ENCODE peak calls at places on chromosomes 3 and 15, in ten cellular contexts. One of them, this sample, is unnamed.

GRCh38 chr3:172512363-172512762 is 10.9 kb downstream of the TNFSF10 start:
- DNase-seq in CD8-positive, alpha-beta T cell: peak
- DNase-seq in cardiac muscle cell: peak
- DNase-seq in ascending aorta: peak
- DNase-seq in breast epithelium: no peak
- DNase-seq in transverse colon: peak
- DNase-seq in dorsolateral prefrontal cortex: no peak
- DNase-seq in CD8-positive, alpha-beta memory T cell: peak
- DNase-seq in left ventricle myocardium inferior: peak
- DNase-seq in astrocyte: peak
- DNase-seq in this sample: peak

GRCh38 chr3:54550216-54550977 is 377.5 kb downstream of the LRTM1 start:
- DNase-seq in astrocyte: no peak
- DNase-seq in CD8-positive, alpha-beta memory T cell: no peak
- DNase-seq in ascending aorta: no peak
- DNase-seq in cardiac muscle cell: no peak
- DNase-seq in CD8-positive, alpha-beta T cell: no peak
- DNase-seq in dorsolateral prefrontal cortex: peak
- DNase-seq in breast epithelium: no peak
- DNase-seq in left ventricle myocardium inferior: no peak
- DNase-seq in transverse colon: no peak
- DNase-seq in this sample: no peak

GRCh38 chr15:29093696-29094343 is 175.8 kb downstream of the NSMCE3 start:
- DNase-seq in cardiac muscle cell: no peak
- DNase-seq in astrocyte: no peak
- DNase-seq in CD8-positive, alpha-beta T cell: no peak
- DNase-seq in ascending aorta: no peak
- DNase-seq in CD8-positive, alpha-beta memory T cell: no peak
- DNase-seq in left ventricle myocardium inferior: no peak
- DNase-seq in breast epithelium: no peak
- DNase-seq in dorsolateral prefrontal cortex: no peak
- DNase-seq in transverse colon: no peak
- DNase-seq in this sample: no peak

GRCh38 chr3:39754549-39754948 is 54.9 kb upstream of the MYRIP start:
- DNase-seq in transverse colon: no peak
- DNase-seq in left ventricle myocardium inferior: no peak
- DNase-seq in astrocyte: no peak
- DNase-seq in dorsolateral prefrontal cortex: no peak
- DNase-seq in breast epithelium: no peak
- DNase-seq in ascending aorta: no peak
- DNase-seq in cardiac muscle cell: no peak
- DNase-seq in CD8-positive, alpha-beta T cell: no peak
- DNase-seq in CD8-positive, alpha-beta memory T cell: no peak
- DNase-seq in this sample: no peak

GRCh38 chr15:48530528-48530927 is 115.0 kb downstream of the FBN1 start:
- DNase-seq in cardiac muscle cell: no peak
- DNase-seq in dorsolateral prefrontal cortex: no peak
- DNase-seq in astrocyte: no peak
- DNase-seq in ascending aorta: no peak
- DNase-seq in breast epithelium: no peak
- DNase-seq in left ventricle myocardium inferior: no peak
- DNase-seq in CD8-positive, alpha-beta T cell: no peak
- DNase-seq in CD8-positive, alpha-beta memory T cell: no peak
- DNase-seq in transverse colon: no peak
- DNase-seq in this sample: no peak

GRCh38 chr15:85795669-85796305 is 1.1 kb upstream of the KLHL25 start:
- DNase-seq in astrocyte: no peak
- DNase-seq in cardiac muscle cell: no peak
- DNase-seq in breast epithelium: no peak
- DNase-seq in dorsolateral prefrontal cortex: no peak
- DNase-seq in CD8-positive, alpha-beta T cell: no peak
- DNase-seq in left ventricle myocardium inferior: no peak
- DNase-seq in CD8-positive, alpha-beta memory T cell: no peak
- DNase-seq in transverse colon: peak
- DNase-seq in ascending aorta: peak
- DNase-seq in this sample: no peak

GRCh38 chr3:146071636-146072035 is 89.3 kb downstream of the PLOD2 start:
- DNase-seq in ascending aorta: no peak
- DNase-seq in left ventricle myocardium inferior: no peak
- DNase-seq in breast epithelium: no peak
- DNase-seq in transverse colon: no peak
- DNase-seq in CD8-positive, alpha-beta memory T cell: no peak
- DNase-seq in CD8-positive, alpha-beta T cell: no peak
- DNase-seq in astrocyte: no peak
- DNase-seq in cardiac muscle cell: no peak
- DNase-seq in dorsolateral prefrontal cortex: no peak
- DNase-seq in this sample: no peak

GRCh38 chr15:73628976-73629854 is 4.0 kb downstream of the NPTN start:
- DNase-seq in CD8-positive, alpha-beta memory T cell: no peak
- DNase-seq in CD8-positive, alpha-beta T cell: no peak
- DNase-seq in cardiac muscle cell: peak
- DNase-seq in astrocyte: no peak
- DNase-seq in dorsolateral prefrontal cortex: no peak
- DNase-seq in left ventricle myocardium inferior: no peak
- DNase-seq in transverse colon: no peak
- DNase-seq in breast epithelium: no peak
- DNase-seq in ascending aorta: no peak
- DNase-seq in this sample: no peak

GRCh38 chr3:121748638-121749275 is 784 bp downstream of the GOLGB1 start:
- DNase-seq in breast epithelium: no peak
- DNase-seq in CD8-positive, alpha-beta T cell: no peak
- DNase-seq in astrocyte: no peak
- DNase-seq in cardiac muscle cell: no peak
- DNase-seq in CD8-positive, alpha-beta memory T cell: peak
- DNase-seq in transverse colon: peak
- DNase-seq in dorsolateral prefrontal cortex: peak
- DNase-seq in left ventricle myocardium inferior: no peak
- DNase-seq in ascending aorta: no peak
- DNase-seq in this sample: no peak

GRCh38 chr3:10248984-10249748 is 907 bp downstream of the TATDN2 start:
- DNase-seq in transverse colon: peak
- DNase-seq in breast epithelium: peak
- DNase-seq in ascending aorta: no peak
- DNase-seq in dorsolateral prefrontal cortex: peak
- DNase-seq in CD8-positive, alpha-beta memory T cell: peak
- DNase-seq in cardiac muscle cell: no peak
- DNase-seq in CD8-positive, alpha-beta T cell: peak
- DNase-seq in left ventricle myocardium inferior: no peak
- DNase-seq in astrocyte: peak
- DNase-seq in this sample: peak

GRCh38 chr3:65485826-65486592 is 552.7 kb downstream of the MAGI1 start:
- DNase-seq in dorsolateral prefrontal cortex: no peak
- DNase-seq in astrocyte: no peak
- DNase-seq in CD8-positive, alpha-beta T cell: no peak
- DNase-seq in ascending aorta: no peak
- DNase-seq in breast epithelium: no peak
- DNase-seq in CD8-positive, alpha-beta memory T cell: no peak
- DNase-seq in cardiac muscle cell: peak
- DNase-seq in left ventricle myocardium inferior: no peak
- DNase-seq in transverse colon: no peak
- DNase-seq in this sample: no peak

DNA sequence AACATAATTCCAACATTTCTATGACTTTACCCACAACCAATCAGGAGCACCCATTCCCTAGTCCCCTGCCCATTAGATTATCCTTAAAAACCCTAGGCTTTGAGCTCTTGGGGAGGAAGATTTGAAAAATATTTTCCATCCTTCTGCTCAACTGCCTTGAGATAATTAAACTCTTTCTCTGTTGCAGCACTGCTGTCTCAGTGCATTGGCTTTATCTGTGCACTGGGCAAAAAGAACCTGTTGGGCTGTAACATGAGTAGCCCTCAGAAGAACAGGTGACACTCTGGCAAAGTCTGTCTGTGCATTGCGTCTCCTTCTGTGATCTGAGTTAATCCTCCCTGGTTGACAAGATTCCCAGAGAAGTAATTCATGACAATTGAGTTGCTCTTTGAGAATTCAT is 83.9 kb downstream of the ZMAT3 start:
- DNase-seq in cardiac muscle cell: no peak
- DNase-seq in CD8-positive, alpha-beta memory T cell: no peak
- DNase-seq in ascending aorta: no peak
- DNase-seq in CD8-positive, alpha-beta T cell: no peak
- DNase-seq in transverse colon: no peak
- DNase-seq in left ventricle myocardium inferior: no peak
- DNase-seq in dorsolateral prefrontal cortex: no peak
- DNase-seq in breast epithelium: no peak
- DNase-seq in astrocyte: no peak
- DNase-seq in this sample: no peak
- H3K27ac ChIP-seq in cardiac muscle cell: no peak
- H3K27ac ChIP-seq in CD8-positive, alpha-beta memory T cell: no peak
- H3K27ac ChIP-seq in ascending aorta: no peak
- H3K27ac ChIP-seq in CD8-positive, alpha-beta T cell: no peak
- H3K27ac ChIP-seq in transverse colon: no peak
- H3K27ac ChIP-seq in left ventricle myocardium inferior: no peak
- H3K27ac ChIP-seq in dorsolateral prefrontal cortex: no peak
- H3K27ac ChIP-seq in breast epithelium: no peak
- H3K27ac ChIP-seq in astrocyte: no peak
- H3K27ac ChIP-seq in this sample: no peak

DNA sequence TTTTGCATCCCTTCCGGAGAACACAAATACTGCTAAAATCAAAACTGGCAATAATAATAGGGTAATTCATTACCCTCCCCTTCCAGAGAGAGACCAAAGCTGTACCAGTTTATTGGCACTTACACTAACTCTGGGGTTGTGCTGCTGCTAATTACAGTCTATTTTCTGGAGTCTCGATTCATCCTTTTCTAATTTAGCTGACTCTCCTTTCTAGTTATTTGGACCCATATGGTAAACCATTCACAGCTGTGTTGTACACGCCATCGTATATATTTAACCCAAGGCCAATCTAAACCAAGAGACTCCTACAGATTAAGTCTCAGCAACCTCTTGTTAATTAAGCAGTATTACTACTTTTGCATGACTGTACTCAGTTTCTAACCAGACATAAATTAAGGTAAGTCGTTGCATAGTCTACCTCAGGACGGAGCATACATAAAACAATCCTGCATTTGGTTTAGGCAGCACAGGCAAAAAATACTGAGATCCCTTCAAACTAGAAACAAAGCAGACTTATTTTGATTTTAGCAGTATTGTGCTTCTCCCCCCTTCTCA is 22.5 kb downstream of the ANXA2 start:
- DNase-seq in transverse colon: no peak
- DNase-seq in breast epithelium: no peak
- DNase-seq in CD8-positive, alpha-beta memory T cell: no peak
- DNase-seq in ascending aorta: no peak
- DNase-seq in left ventricle myocardium inferior: no peak
- DNase-seq in astrocyte: no peak
- DNase-seq in dorsolateral prefrontal cortex: no peak
- DNase-seq in cardiac muscle cell: no peak
- DNase-seq in CD8-positive, alpha-beta T cell: no peak
- DNase-seq in this sample: no peak
- H3K27ac ChIP-seq in transverse colon: peak
- H3K27ac ChIP-seq in breast epithelium: peak
- H3K27ac ChIP-seq in CD8-positive, alpha-beta memory T cell: no peak
- H3K27ac ChIP-seq in ascending aorta: peak
- H3K27ac ChIP-seq in left ventricle myocardium inferior: peak
- H3K27ac ChIP-seq in astrocyte: peak
- H3K27ac ChIP-seq in dorsolateral prefrontal cortex: no peak
- H3K27ac ChIP-seq in cardiac muscle cell: peak
- H3K27ac ChIP-seq in CD8-positive, alpha-beta T cell: no peak
- H3K27ac ChIP-seq in this sample: no peak

DNA sequence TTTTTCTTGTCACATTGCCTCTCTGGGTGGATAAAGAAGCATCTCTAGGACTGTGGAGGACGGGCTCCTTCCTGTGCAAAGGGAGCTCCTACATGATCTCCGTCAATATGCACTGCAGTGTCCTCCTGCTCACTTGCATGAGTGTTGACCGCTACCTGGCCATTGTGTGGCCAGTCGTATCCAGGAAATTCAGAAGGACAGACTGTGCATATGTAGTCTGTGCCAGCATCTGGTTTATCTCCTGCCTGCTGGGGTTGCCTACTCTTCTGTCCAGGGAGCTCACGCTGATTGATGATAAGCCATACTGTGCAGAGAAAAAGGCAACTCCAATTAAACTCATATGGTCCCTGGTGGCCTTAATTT is 478 bp downstream of the GPR15 start:
- DNase-seq in CD8-positive, alpha-beta memory T cell: no peak
- DNase-seq in ascending aorta: no peak
- DNase-seq in CD8-positive, alpha-beta T cell: no peak
- DNase-seq in breast epithelium: no peak
- DNase-seq in transverse colon: no peak
- DNase-seq in left ventricle myocardium inferior: no peak
- DNase-seq in cardiac muscle cell: no peak
- DNase-seq in dorsolateral prefrontal cortex: no peak
- DNase-seq in astrocyte: no peak
- DNase-seq in this sample: no peak
- H3K27ac ChIP-seq in CD8-positive, alpha-beta memory T cell: no peak
- H3K27ac ChIP-seq in ascending aorta: no peak
- H3K27ac ChIP-seq in CD8-positive, alpha-beta T cell: no peak
- H3K27ac ChIP-seq in breast epithelium: no peak
- H3K27ac ChIP-seq in transverse colon: peak
- H3K27ac ChIP-seq in left ventricle myocardium inferior: no peak
- H3K27ac ChIP-seq in cardiac muscle cell: no peak
- H3K27ac ChIP-seq in dorsolateral prefrontal cortex: no peak
- H3K27ac ChIP-seq in astrocyte: no peak
- H3K27ac ChIP-seq in this sample: no peak

GRCh38 chr3:180600473-180600872 is 1.5 kb upstream of the TTC14 start:
- DNase-seq in dorsolateral prefrontal cortex: no peak
- DNase-seq in left ventricle myocardium inferior: no peak
- DNase-seq in CD8-positive, alpha-beta memory T cell: no peak
- DNase-seq in transverse colon: no peak
- DNase-seq in astrocyte: no peak
- DNase-seq in breast epithelium: no peak
- DNase-seq in CD8-positive, alpha-beta T cell: no peak
- DNase-seq in cardiac muscle cell: no peak
- DNase-seq in ascending aorta: no peak
- DNase-seq in this sample: no peak

DNA sequence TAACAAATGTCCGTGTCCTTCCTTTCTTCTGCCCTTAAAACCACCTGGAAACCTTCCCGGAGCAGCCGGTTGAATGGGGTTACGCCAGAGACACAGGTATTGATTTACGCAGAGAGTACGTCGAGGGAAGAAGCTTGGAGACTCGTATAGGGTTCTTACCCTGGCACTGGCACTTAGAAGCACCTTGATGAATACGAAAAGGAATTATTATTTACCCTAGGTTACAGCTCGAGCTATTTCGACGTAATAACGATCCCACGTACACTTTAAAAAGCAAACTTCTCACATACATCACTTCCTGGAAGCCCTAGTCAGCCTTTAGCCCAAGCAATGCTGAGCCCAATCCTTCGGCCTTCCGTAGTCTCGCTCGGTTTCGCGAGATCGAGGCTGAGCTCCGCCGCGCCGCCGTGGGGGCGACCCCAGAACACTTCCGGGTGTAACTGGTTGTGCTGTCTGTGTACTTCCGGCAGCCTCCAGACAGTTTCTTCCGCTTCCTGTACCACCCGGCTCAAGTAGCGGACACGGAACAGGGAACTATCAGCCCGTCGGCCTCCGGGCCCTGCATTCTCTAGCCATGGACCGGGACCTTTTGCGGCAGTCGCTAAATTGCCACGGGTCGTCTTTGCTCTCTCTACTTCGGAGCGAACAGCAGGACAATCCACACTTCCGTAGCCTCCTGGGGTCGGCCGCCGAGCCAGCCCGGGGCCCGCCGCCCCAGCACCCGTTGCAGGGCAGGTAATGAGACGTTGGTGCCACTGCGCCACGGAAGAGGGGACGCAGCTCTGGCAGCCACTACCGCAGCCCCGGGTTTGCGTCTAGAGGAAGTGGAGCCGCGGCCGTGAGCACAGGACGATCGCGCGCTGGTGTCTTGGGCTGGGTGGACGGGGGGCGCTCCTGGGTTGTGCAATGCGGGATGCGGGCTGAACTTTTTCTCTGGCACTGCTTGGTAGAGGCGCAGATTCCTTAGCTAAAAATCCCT is at the start of gene TTC14:
- DNase-seq in ascending aorta: peak
- DNase-seq in dorsolateral prefrontal cortex: peak
- DNase-seq in astrocyte: peak
- DNase-seq in transverse colon: peak
- DNase-seq in left ventricle myocardium inferior: peak
- DNase-seq in CD8-positive, alpha-beta memory T cell: peak
- DNase-seq in cardiac muscle cell: peak
- DNase-seq in CD8-positive, alpha-beta T cell: peak
- DNase-seq in breast epithelium: peak
- DNase-seq in this sample: peak
- H3K27ac ChIP-seq in ascending aorta: peak
- H3K27ac ChIP-seq in dorsolateral prefrontal cortex: no peak
- H3K27ac ChIP-seq in astrocyte: peak
- H3K27ac ChIP-seq in transverse colon: peak
- H3K27ac ChIP-seq in left ventricle myocardium inferior: peak
- H3K27ac ChIP-seq in CD8-positive, alpha-beta memory T cell: peak
- H3K27ac ChIP-seq in cardiac muscle cell: peak
- H3K27ac ChIP-seq in CD8-positive, alpha-beta T cell: peak
- H3K27ac ChIP-seq in breast epithelium: peak
- H3K27ac ChIP-seq in this sample: peak

This sample was measured in CD4-positive, alpha-beta T cell.